ENCODE peak calls at places on chromosomes 2 and 18, in nine cellular contexts. One of them, this sample, is unnamed.

GRCh38 chr2:137050949-137051348 is 285.6 kb downstream of the THSD7B start:
- DNase-seq in astrocyte of the cerebellum: no peak
- DNase-seq in AG09309: no peak
- DNase-seq in NB4: peak
- DNase-seq in PC-3: peak
- DNase-seq in fibroblast of mammary gland: no peak
- DNase-seq in keratinocyte: no peak
- DNase-seq in astrocyte: no peak
- DNase-seq in epithelial cell of esophagus: peak
- DNase-seq in this sample: no peak

GRCh38 chr2:218265626-218266025 is 4.3 kb downstream of the AAMP start:
- DNase-seq in epithelial cell of esophagus: no peak
- DNase-seq in astrocyte: no peak
- DNase-seq in PC-3: no peak
- DNase-seq in astrocyte of the cerebellum: no peak
- DNase-seq in NB4: no peak
- DNase-seq in keratinocyte: no peak
- DNase-seq in AG09309: no peak
- DNase-seq in fibroblast of mammary gland: no peak
- DNase-seq in this sample: peak

GRCh38 chr2:47334356-47335136 is 68.4 kb upstream of the MSH2 start:
- DNase-seq in epithelial cell of esophagus: peak
- DNase-seq in astrocyte of the cerebellum: no peak
- DNase-seq in fibroblast of mammary gland: no peak
- DNase-seq in PC-3: no peak
- DNase-seq in NB4: no peak
- DNase-seq in keratinocyte: no peak
- DNase-seq in astrocyte: no peak
- DNase-seq in AG09309: no peak
- DNase-seq in this sample: no peak

GRCh38 chr2:235270951-235271350 is 222.9 kb upstream of the AGAP1 start:
- DNase-seq in fibroblast of mammary gland: peak
- DNase-seq in NB4: peak
- DNase-seq in astrocyte: peak
- DNase-seq in AG09309: peak
- DNase-seq in astrocyte of the cerebellum: peak
- DNase-seq in keratinocyte: no peak
- DNase-seq in PC-3: no peak
- DNase-seq in epithelial cell of esophagus: peak
- DNase-seq in this sample: no peak

GRCh38 chr2:46885376-46885775 is 30.2 kb downstream of the MCFD2 start:
- DNase-seq in fibroblast of mammary gland: peak
- DNase-seq in astrocyte of the cerebellum: peak
- DNase-seq in AG09309: no peak
- DNase-seq in PC-3: no peak
- DNase-seq in keratinocyte: no peak
- DNase-seq in NB4: no peak
- DNase-seq in epithelial cell of esophagus: no peak
- DNase-seq in astrocyte: peak
- DNase-seq in this sample: no peak

GRCh38 chr18:48227206-48227605 is 182.0 kb downstream of the ZBTB7C start:
- DNase-seq in AG09309: no peak
- DNase-seq in astrocyte of the cerebellum: no peak
- DNase-seq in astrocyte: no peak
- DNase-seq in fibroblast of mammary gland: no peak
- DNase-seq in keratinocyte: no peak
- DNase-seq in epithelial cell of esophagus: peak
- DNase-seq in PC-3: peak
- DNase-seq in NB4: no peak
- DNase-seq in this sample: no peak

GRCh38 chr2:69545477-69545932 is 98.0 kb downstream of the AAK1 start:
- DNase-seq in PC-3: no peak
- DNase-seq in astrocyte of the cerebellum: no peak
- DNase-seq in keratinocyte: no peak
- DNase-seq in fibroblast of mammary gland: peak
- DNase-seq in NB4: no peak
- DNase-seq in astrocyte: no peak
- DNase-seq in AG09309: no peak
- DNase-seq in epithelial cell of esophagus: no peak
- DNase-seq in this sample: no peak

GRCh38 chr2:13919981-13920382 is 712.5 kb upstream of the LRATD1 start:
- DNase-seq in epithelial cell of esophagus: peak
- DNase-seq in NB4: no peak
- DNase-seq in PC-3: peak
- DNase-seq in keratinocyte: peak
- DNase-seq in astrocyte: peak
- DNase-seq in astrocyte of the cerebellum: no peak
- DNase-seq in AG09309: no peak
- DNase-seq in fibroblast of mammary gland: peak
- DNase-seq in this sample: no peak

GRCh38 chr2:238087211-238087610 is 12.9 kb upstream of the ESPNL start:
- DNase-seq in NB4: peak
- DNase-seq in astrocyte: no peak
- DNase-seq in keratinocyte: no peak
- DNase-seq in PC-3: no peak
- DNase-seq in astrocyte of the cerebellum: no peak
- DNase-seq in fibroblast of mammary gland: no peak
- DNase-seq in epithelial cell of esophagus: no peak
- DNase-seq in AG09309: no peak
- DNase-seq in this sample: no peak

GRCh38 chr2:65199891-65200290 is 27.7 kb upstream of the ACTR2 start:
- DNase-seq in fibroblast of mammary gland: peak
- DNase-seq in epithelial cell of esophagus: no peak
- DNase-seq in astrocyte: peak
- DNase-seq in AG09309: peak
- DNase-seq in keratinocyte: no peak
- DNase-seq in NB4: no peak
- DNase-seq in astrocyte of the cerebellum: no peak
- DNase-seq in PC-3: no peak
- DNase-seq in this sample: no peak

GRCh38 chr18:59383831-59384230 is 24.8 kb upstream of the LMAN1 start:
- DNase-seq in keratinocyte: no peak
- DNase-seq in AG09309: no peak
- DNase-seq in astrocyte: no peak
- DNase-seq in PC-3: no peak
- DNase-seq in astrocyte of the cerebellum: no peak
- DNase-seq in NB4: no peak
- DNase-seq in epithelial cell of esophagus: no peak
- DNase-seq in fibroblast of mammary gland: no peak
- DNase-seq in this sample: no peak

GRCh38 chr2:63122921-63123320 is 72.3 kb downstream of the OTX1 start:
- DNase-seq in astrocyte: no peak
- DNase-seq in AG09309: no peak
- DNase-seq in keratinocyte: peak
- DNase-seq in astrocyte of the cerebellum: no peak
- DNase-seq in NB4: no peak
- DNase-seq in epithelial cell of esophagus: peak
- DNase-seq in fibroblast of mammary gland: no peak
- DNase-seq in PC-3: no peak
- DNase-seq in this sample: no peak

GRCh38 chr2:10297950-10298349 is 4.8 kb upstream of the HPCAL1 start:
- DNase-seq in AG09309: peak
- DNase-seq in astrocyte: peak
- DNase-seq in keratinocyte: peak
- DNase-seq in fibroblast of mammary gland: peak
- DNase-seq in NB4: peak
- DNase-seq in PC-3: peak
- DNase-seq in epithelial cell of esophagus: peak
- DNase-seq in astrocyte of the cerebellum: no peak
- DNase-seq in this sample: no peak

GRCh38 chr18:13547347-13547746 is 179.0 kb downstream of the FAM210A start:
- DNase-seq in astrocyte of the cerebellum: no peak
- DNase-seq in fibroblast of mammary gland: no peak
- DNase-seq in NB4: no peak
- DNase-seq in epithelial cell of esophagus: no peak
- DNase-seq in keratinocyte: no peak
- DNase-seq in astrocyte: no peak
- DNase-seq in PC-3: no peak
- DNase-seq in AG09309: no peak
- DNase-seq in this sample: peak

DNA sequence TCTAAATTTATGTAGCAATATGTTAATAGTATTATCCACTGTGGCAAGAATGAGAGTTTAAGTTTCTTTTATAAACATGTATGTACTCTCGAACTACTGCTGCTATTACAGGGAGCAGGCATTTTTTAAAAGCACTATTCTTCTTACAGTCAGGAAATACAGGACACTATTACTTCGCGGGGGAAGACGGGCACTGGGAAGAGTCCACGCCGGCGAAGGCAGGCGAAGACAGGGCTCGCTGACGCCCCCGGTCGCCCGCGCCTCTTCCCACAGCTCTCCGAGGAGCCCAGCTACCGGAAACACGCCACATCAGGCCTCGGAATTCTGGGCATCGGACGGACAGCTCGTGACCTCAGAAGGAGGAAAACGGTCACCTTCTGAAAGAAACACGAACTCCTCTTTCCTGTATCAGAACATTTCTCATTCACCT is 90.2 kb downstream of the FAM161A start:
- DNase-seq in NB4: peak
- DNase-seq in AG09309: peak
- DNase-seq in epithelial cell of esophagus: peak
- DNase-seq in PC-3: peak
- DNase-seq in astrocyte: peak
- DNase-seq in fibroblast of mammary gland: peak
- DNase-seq in astrocyte of the cerebellum: peak
- DNase-seq in keratinocyte: no peak
- DNase-seq in this sample: no peak
- TF ChIP-seq CTCF in NB4: no peak
- TF ChIP-seq CTCF in AG09309: peak
- TF ChIP-seq CTCF in epithelial cell of esophagus: peak
- TF ChIP-seq CTCF in PC-3: peak
- TF ChIP-seq CTCF in astrocyte: peak
- TF ChIP-seq CTCF in fibroblast of mammary gland: no peak
- TF ChIP-seq CTCF in astrocyte of the cerebellum: peak
- TF ChIP-seq CTCF in keratinocyte: peak
- TF ChIP-seq CTCF in this sample: peak

GRCh38 chr2:68316091-68316490 is 3.7 kb downstream of the CNRIP1 start:
- DNase-seq in epithelial cell of esophagus: no peak
- DNase-seq in keratinocyte: no peak
- DNase-seq in astrocyte: no peak
- DNase-seq in astrocyte of the cerebellum: no peak
- DNase-seq in fibroblast of mammary gland: no peak
- DNase-seq in AG09309: peak
- DNase-seq in PC-3: no peak
- DNase-seq in NB4: peak
- DNase-seq in this sample: no peak
- TF ChIP-seq CTCF in epithelial cell of esophagus: no peak
- TF ChIP-seq CTCF in keratinocyte: no peak
- TF ChIP-seq CTCF in astrocyte: no peak
- TF ChIP-seq CTCF in astrocyte of the cerebellum: no peak
- TF ChIP-seq CTCF in fibroblast of mammary gland: no peak
- TF ChIP-seq CTCF in AG09309: peak
- TF ChIP-seq CTCF in PC-3: no peak
- TF ChIP-seq CTCF in NB4: no peak
- TF ChIP-seq CTCF in this sample: peak

GRCh38 chr2:232338759-232339106 is 39.8 kb upstream of the ALPP start:
- DNase-seq in epithelial cell of esophagus: no peak
- DNase-seq in keratinocyte: no peak
- DNase-seq in astrocyte: no peak
- DNase-seq in astrocyte of the cerebellum: no peak
- DNase-seq in PC-3: no peak
- DNase-seq in fibroblast of mammary gland: no peak
- DNase-seq in AG09309: no peak
- DNase-seq in NB4: no peak
- DNase-seq in this sample: peak

GRCh38 chr2:232336956-232337700 is 41.4 kb upstream of the ALPP start:
- DNase-seq in PC-3: no peak
- DNase-seq in NB4: no peak
- DNase-seq in epithelial cell of esophagus: no peak
- DNase-seq in AG09309: no peak
- DNase-seq in keratinocyte: no peak
- DNase-seq in astrocyte of the cerebellum: no peak
- DNase-seq in fibroblast of mammary gland: no peak
- DNase-seq in astrocyte: no peak
- DNase-seq in this sample: peak

GRCh38 chr2:232340171-232340935 is 38.2 kb upstream of the ALPP start:
- DNase-seq in AG09309: no peak
- DNase-seq in fibroblast of mammary gland: no peak
- DNase-seq in PC-3: no peak
- DNase-seq in NB4: no peak
- DNase-seq in epithelial cell of esophagus: no peak
- DNase-seq in astrocyte of the cerebellum: no peak
- DNase-seq in keratinocyte: no peak
- DNase-seq in astrocyte: no peak
- DNase-seq in this sample: peak

GRCh38 chr2:232341061-232341738 is 37.4 kb upstream of the ALPP start:
- DNase-seq in NB4: no peak
- DNase-seq in astrocyte of the cerebellum: no peak
- DNase-seq in PC-3: peak
- DNase-seq in AG09309: no peak
- DNase-seq in fibroblast of mammary gland: no peak
- DNase-seq in keratinocyte: no peak
- DNase-seq in epithelial cell of esophagus: no peak
- DNase-seq in astrocyte: no peak
- DNase-seq in this sample: peak

DNA sequence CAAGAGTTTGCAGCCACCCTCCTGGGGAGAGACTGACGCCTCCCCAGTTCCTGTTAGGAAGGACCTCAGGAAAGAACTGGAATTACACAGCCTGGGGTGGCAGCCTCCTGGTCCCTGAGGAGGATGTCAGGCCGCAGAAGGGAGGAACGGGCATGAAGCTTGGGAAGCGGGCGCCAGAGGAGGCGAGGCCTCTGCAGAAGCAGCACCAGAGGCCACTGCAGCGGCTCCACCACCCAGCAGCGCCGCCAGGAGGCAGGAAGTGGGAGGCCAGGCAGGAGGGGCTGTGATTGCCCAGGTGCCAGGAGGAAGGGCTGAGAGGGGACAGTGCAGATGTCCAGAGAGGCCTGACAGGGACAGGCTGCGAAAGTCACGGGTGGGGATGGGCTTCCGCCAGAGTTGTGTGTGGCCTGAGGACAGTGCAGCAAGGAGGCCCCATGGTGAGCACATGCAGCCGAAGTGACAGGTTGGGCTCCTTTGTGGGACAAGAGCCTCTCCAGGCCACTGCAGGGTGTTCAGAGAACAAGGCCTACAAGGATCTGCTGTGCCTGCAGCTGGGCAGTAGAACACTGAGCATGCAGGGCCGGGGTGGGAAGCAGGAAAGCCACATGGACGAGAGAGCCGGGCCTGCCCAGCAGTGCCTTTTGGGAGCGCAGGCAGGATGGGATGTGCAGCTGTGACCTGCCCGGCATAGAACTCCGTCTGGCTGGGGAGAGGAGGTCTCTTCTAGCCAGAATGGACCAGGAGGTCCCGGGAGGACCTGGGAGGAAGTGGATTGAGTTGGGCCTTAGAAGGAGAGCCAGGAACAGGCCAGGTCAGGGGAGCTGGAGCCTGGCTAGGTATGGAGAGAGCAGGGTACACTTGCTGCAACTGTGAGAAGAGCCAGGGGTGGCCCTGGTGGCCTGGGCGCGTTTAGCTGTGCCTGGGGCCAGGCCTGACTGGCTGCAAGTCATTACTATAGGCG is 39.1 kb upstream of the ALPP start:
- DNase-seq in epithelial cell of esophagus: no peak
- DNase-seq in AG09309: no peak
- DNase-seq in astrocyte of the cerebellum: no peak
- DNase-seq in fibroblast of mammary gland: no peak
- DNase-seq in astrocyte: no peak
- DNase-seq in NB4: no peak
- DNase-seq in PC-3: no peak
- DNase-seq in keratinocyte: no peak
- DNase-seq in this sample: peak
- TF ChIP-seq CTCF in epithelial cell of esophagus: peak
- TF ChIP-seq CTCF in AG09309: peak
- TF ChIP-seq CTCF in astrocyte of the cerebellum: peak
- TF ChIP-seq CTCF in fibroblast of mammary gland: no peak
- TF ChIP-seq CTCF in astrocyte: no peak
- TF ChIP-seq CTCF in NB4: peak
- TF ChIP-seq CTCF in PC-3: no peak
- TF ChIP-seq CTCF in keratinocyte: no peak
- TF ChIP-seq CTCF in this sample: peak

GRCh38 chr2:241268716-241269445 is 46.6 kb downstream of the HDLBP start:
- DNase-seq in epithelial cell of esophagus: peak
- DNase-seq in keratinocyte: peak
- DNase-seq in astrocyte: peak
- DNase-seq in AG09309: peak
- DNase-seq in astrocyte of the cerebellum: no peak
- DNase-seq in fibroblast of mammary gland: peak
- DNase-seq in NB4: peak
- DNase-seq in PC-3: peak
- DNase-seq in this sample: no peak
- TF ChIP-seq CTCF in epithelial cell of esophagus: no peak
- TF ChIP-seq CTCF in keratinocyte: no peak
- TF ChIP-seq CTCF in astrocyte: no peak
- TF ChIP-seq CTCF in AG09309: no peak
- TF ChIP-seq CTCF in astrocyte of the cerebellum: no peak
- TF ChIP-seq CTCF in fibroblast of mammary gland: peak
- TF ChIP-seq CTCF in NB4: no peak
- TF ChIP-seq CTCF in PC-3: no peak
- TF ChIP-seq CTCF in this sample: no peak